ENCODE peak calls at places on chromosome 14, in eight cellular contexts. G is right atrium auricular region, W is AG08395, B is AG20443, Q is HTR-8/SVneo, L is hippocampal formation, Z is SK-N-SH, X is fibroblast of mammary gland. Y is an unnamed sample.
A peak's percentile ranks its signal among the peaks of the same experiment; 100 is the strongest.

GRCh38 chr14:103273847-103274615 is 60.0 kb upstream of the EIF5 start:
- DNase-seq in B (no peak), Z (peak; percentile 47), W (no peak), X (no peak), G (no peak), L (no peak), Q (no peak), Y (peak; percentile 71)

GRCh38 chr14:55102141-55102547 is 26.9 kb upstream of the LGALS3 start:
- DNase-seq in W (peak; percentile 95), L (peak; percentile 80), X (peak; percentile 100), G (peak; percentile 89), Q (no peak), B (peak; percentile 92), Z (peak; percentile 69), Y (peak; percentile 98)

GRCh38 chr14:69360438-69361108 is 37.5 kb downstream of the ERH start:
- DNase-seq in Z (no peak), L (no peak), W (no peak), X (no peak), B (no peak), G (peak; percentile 13), Q (no peak), Y (no peak)

GRCh38 chr14:69619007-69619406 is 7.6 kb downstream of the SUSD6 start:
- DNase-seq in B (no peak), L (no peak), Q (no peak), Z (no peak), W (peak; percentile 16), G (no peak), X (peak; percentile 37), Y (no peak)

GRCh38 chr14:85195872-85196477 is 334.0 kb upstream of the FLRT2 start:
- DNase-seq in B (peak; percentile 47), L (no peak), X (peak; percentile 32), Z (peak; percentile 1), G (no peak), W (peak; percentile 38), Q (no peak), Y (no peak)

GRCh38 chr14:51498411-51499227 is 153.1 kb upstream of the FRMD6 start:
- DNase-seq in X (peak; percentile 39), W (no peak), Q (no peak), G (no peak), Z (no peak), B (no peak), L (no peak), Y (no peak)

GRCh38 chr14:68312884-68313725 is 479.8 kb downstream of the ZFP36L1 start:
- DNase-seq in W (no peak), G (no peak), X (no peak), Z (no peak), Q (no peak), B (no peak), L (no peak), Y (no peak)

GRCh38 chr14:105919458-105920150 is 393.2 kb downstream of the TMEM121 start:
- DNase-seq in Q (no peak), X (no peak), G (no peak), B (no peak), L (no peak), W (no peak), Z (no peak), Y (no peak)

GRCh38 chr14:91368681-91369416 is 48.8 kb downstream of the CCDC88C start:
- DNase-seq in L (no peak), Q (no peak), B (no peak), X (no peak), Z (no peak), W (no peak), G (no peak), Y (no peak)

GRCh38 chr14:45526715-45527549 is 273.9 kb upstream of the MIS18BP1 start:
- DNase-seq in Z (peak; percentile 21), L (no peak), Q (peak; percentile 35), X (peak; percentile 6), W (no peak), B (peak; percentile 9), G (no peak), Y (no peak)